ENCODE peak calls at places on chromosomes 4 and X, in eight cellular contexts. Y, G, B, F, Z, O, E and M are unnamed samples.

GRCh38 chrX:72306085-72306801 is 529 bp upstream of the CITED1 start:
- DNase-seq in Z (no peak), F (no peak), Y (no peak), O (no peak), B (no peak), G (no peak), E (no peak), M (no peak)

GRCh38 chr4:6768539-6768905 is 14.0 kb upstream of the KIAA0232 start:
- DNase-seq in G (no peak), Y (no peak), O (no peak), Z (peak; percentile 58), B (no peak), F (no peak), E (no peak), M (no peak)

GRCh38 chrX:95640226-95640625 is 1044.4 kb upstream of the DIAPH2 start:
- DNase-seq in Y (no peak), G (no peak), E (no peak), O (no peak), Z (no peak), F (no peak), B (no peak), M (no peak)

GRCh38 chrX:45344597-45344996 is 143.9 kb upstream of the DIPK2B start:
- DNase-seq in F (no peak), B (no peak), Z (no peak), Y (no peak), E (no peak), G (no peak), O (no peak), M (no peak)

GRCh38 chrX:10744011-10744410 is 123.6 kb upstream of the MID1 start:
- DNase-seq in G (no peak), F (no peak), Z (no peak), E (no peak), B (no peak), O (no peak), Y (no peak), M (no peak)

GRCh38 chr4:78293841-78294301 is 236.7 kb downstream of the FRAS1 start:
- DNase-seq in O (no peak), E (no peak), Z (no peak), G (peak; percentile 65), F (no peak), Y (no peak), B (no peak), M (no peak)

GRCh38 chr4:75752637-75753036 is 28.3 kb downstream of the USO1 start:
- DNase-seq in Y (no peak), E (no peak), Z (no peak), B (no peak), G (no peak), F (no peak), O (no peak), M (no peak)

GRCh38 chr4:152181150-152181549 is 354.7 kb downstream of the FBXW7 start:
- DNase-seq in G (no peak), O (no peak), B (no peak), Z (no peak), E (no peak), Y (no peak), F (no peak), M (no peak)

GRCh38 chrX:11770320-11770719 is 12.3 kb downstream of the MSL3 start:
- DNase-seq in F (no peak), B (no peak), G (peak; percentile 31), Y (peak; percentile 64), O (no peak), Z (no peak), E (no peak), M (no peak)

GRCh38 chr4:80228460-80228859 is 31.2 kb downstream of the PRDM8 start:
- DNase-seq in O (no peak), Y (no peak), F (no peak), E (no peak), Z (no peak), G (no peak), B (no peak), M (no peak)

GRCh38 chr4:181959121-181959520 is 284.1 kb upstream of the TENM3 start:
- DNase-seq in E (no peak), Y (no peak), Z (no peak), B (no peak), F (no peak), G (peak; percentile 87), O (no peak), M (no peak)

GRCh38 chr4:128334256-128334655 is 46.6 kb upstream of the PGRMC2 start:
- DNase-seq in G (no peak), Z (no peak), Y (no peak), F (no peak), O (no peak), E (no peak), B (no peak), M (no peak)

GRCh38 chrX:48957477-48957826 is at the start of gene OTUD5:
- DNase-seq in E (peak; percentile 65), B (peak; percentile 51), O (no peak), Y (peak; percentile 79), G (no peak), F (peak; percentile 68), Z (peak; percentile 86), M (peak; percentile 68)

GRCh38 chr4:134243742-134244713 is 42.4 kb upstream of the PABPC4L start:
- DNase-seq in E (no peak), F (no peak), Y (no peak), G (no peak), Z (peak; percentile 40), B (no peak), O (no peak), M (no peak)

GRCh38 chr4:4801013-4801412 is 58.5 kb upstream of the MSX1 start:
- DNase-seq in Y (no peak), Z (no peak), E (no peak), O (no peak), F (no peak), G (no peak), B (no peak), M (no peak)

GRCh38 chr4:181870326-181870725 is 372.9 kb upstream of the TENM3 start:
- DNase-seq in E (no peak), O (no peak), B (no peak), Y (no peak), Z (no peak), F (no peak), G (peak; percentile 42), M (no peak)

GRCh38 chrX:148517191-148517590 is 16.8 kb downstream of the AFF2 start:
- DNase-seq in F (no peak), B (no peak), E (no peak), Y (no peak), Z (no peak), G (peak; percentile 46), O (no peak), M (no peak)

DNA sequence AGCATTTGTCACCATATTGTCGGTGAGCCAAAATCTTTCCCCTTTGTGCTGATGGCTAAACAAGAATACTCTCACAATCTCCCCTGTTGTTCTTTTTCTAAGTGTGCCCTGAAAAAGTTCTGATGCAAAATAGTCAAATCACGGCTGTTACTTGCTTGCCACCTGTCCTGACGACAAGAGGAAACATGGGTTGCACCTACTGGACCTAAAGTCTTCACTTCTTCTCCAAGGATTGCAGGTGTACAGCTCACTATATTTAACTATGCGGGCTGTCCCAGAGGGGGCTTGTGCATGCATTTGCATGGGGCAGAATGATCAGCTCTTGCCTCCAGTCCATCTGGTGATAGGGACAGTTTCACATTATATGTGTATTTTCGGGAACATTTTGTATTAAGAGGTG is 21.6 kb downstream of the AFF2 start:
- DNase-seq in B (no peak), G (no peak), Z (no peak), F (no peak), Y (peak; percentile 93), E (no peak), O (no peak), M (no peak)
- H3K4me3 ChIP-seq in B (no peak overlapping the region), G (no peak overlapping the region), Z (no peak overlapping the region), F (no peak overlapping the region), Y (peak overlapping the region; percentile 59), E (no peak overlapping the region), O (no peak overlapping the region), M (no peak overlapping the region)

DNA sequence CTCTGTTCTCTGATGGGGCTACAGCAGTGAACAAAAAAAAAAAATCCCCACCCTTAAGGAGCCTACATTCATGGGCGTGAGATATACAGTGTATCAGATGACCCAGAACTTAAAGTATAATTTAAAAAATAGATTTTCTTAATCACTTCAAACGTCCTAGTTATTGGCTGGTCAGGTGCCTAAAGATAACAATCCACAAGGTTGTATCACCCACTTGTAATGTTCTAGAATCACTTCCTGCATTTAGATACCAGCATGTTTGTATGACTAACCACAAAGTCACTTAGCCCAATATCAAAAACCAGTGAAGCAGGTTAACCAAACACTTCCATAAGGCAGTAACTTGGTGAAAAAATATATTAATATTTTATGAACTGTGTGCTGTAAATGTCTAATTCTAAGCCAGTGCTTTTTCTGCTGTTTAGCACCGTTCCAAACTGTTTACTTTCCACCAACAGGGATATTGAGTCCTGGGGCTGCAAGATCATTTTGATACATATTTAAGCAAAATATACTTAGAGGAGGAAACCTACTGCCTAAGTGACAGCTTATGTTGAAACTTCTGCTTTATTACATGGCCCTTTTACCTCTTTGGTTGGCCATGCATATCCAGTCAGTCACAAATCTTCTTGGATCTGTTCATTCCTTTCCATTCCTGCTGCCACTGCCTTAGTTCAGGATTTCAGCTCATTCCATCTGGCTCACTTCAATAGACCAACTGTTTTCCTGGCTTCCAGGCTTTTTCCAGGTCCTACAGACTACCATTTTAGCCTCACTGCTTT is 43.3 kb downstream of the CD40LG start:
- DNase-seq in Y (no peak), Z (no peak), F (no peak), B (no peak), G (peak; percentile 54), E (no peak), O (no peak), M (no peak)
- H3K4me1 ChIP-seq in Y (peaks cover 18% of the 10 kb centered on the region), Z (no peaks in the 10 kb centered on the region), F (no peaks in the 10 kb centered on the region), B (no peaks in the 10 kb centered on the region), G (peaks cover 5% of the 10 kb centered on the region), E (no peaks in the 10 kb centered on the region), O (no peaks in the 10 kb centered on the region), M (no peaks in the 10 kb centered on the region)

GRCh38 chr4:89598602-89599001 is 238.4 kb downstream of the SNCA start:
- DNase-seq in G (peak; percentile 11), B (no peak), F (no peak), Z (no peak), O (no peak), E (no peak), Y (peak; percentile 5), M (no peak)
- TF ChIP-seq CTCF in G (peak; percentile 55), B (peak; percentile 38), F (no peak), Z (peak; percentile 15), O (no peak), E (no peak), Y (peak; percentile 61), M (peak; percentile 9)

GRCh38 chrX:101287402-101287801 is 3.7 kb downstream of the TAF7L start:
- DNase-seq in O (no peak), E (no peak), B (no peak), Z (no peak), F (no peak), Y (peak; percentile 47), G (peak; percentile 25), M (no peak)

DNA sequence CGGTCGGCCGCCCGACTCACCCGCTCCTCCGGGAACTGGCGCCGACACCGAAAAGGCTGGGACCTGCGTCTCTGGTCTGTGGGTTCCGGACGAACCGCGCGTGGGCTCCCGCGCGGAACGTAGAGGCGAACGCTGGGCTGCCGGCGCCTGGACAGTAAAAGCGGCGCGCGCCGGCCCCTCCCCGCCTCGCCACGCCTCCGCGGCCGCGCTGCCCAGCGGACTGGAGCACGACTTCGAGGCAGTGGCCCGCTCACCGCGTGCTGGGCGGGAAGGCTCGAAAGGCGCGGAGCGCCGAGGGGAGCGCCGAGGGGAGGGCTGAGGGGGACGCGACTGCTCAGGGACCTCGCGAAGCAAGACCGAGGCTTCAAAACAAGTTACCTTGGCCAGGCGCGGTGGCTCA is at the start of gene TAF7L:
- DNase-seq in Y (no peak), Z (no peak), G (no peak), O (no peak), B (no peak), F (no peak), E (no peak), M (no peak)
- H3K4me3 ChIP-seq in Y (no peak within 1 kb of the TSS), Z (no peak within 1 kb of the TSS), G (no peak within 1 kb of the TSS), O (no peak within 1 kb of the TSS), B (peak within 1 kb of the TSS; percentile 46), F (no peak within 1 kb of the TSS), E (no peak within 1 kb of the TSS), M (no peak within 1 kb of the TSS)

GRCh38 chr4:118992149-118992548 is 103.5 kb downstream of the SYNPO2 start:
- DNase-seq in E (no peak), O (no peak), F (no peak), Y (no peak), G (no peak), B (no peak), Z (no peak), M (no peak)
- H3K4me1 ChIP-seq in E (peaks cover 4% of the 10 kb centered on the region), O (peaks cover 4% of the 10 kb centered on the region), F (peaks cover 16% of the 10 kb centered on the region), Y (no peaks in the 10 kb centered on the region), G (peaks cover 21% of the 10 kb centered on the region), B (peaks cover 87% of the 10 kb centered on the region), Z (peaks cover 20% of the 10 kb centered on the region), M (peaks cover 8% of the 10 kb centered on the region)